ENCODE peak calls at places on chromosomes 3 and 15, in four cellular contexts. One of them, this sample, is unnamed. For H3K36me3, the result is how much of the 10 kb centered on the place peaks cover.

GRCh38 chr15:64813075-64813474 is 12.4 kb downstream of the PIF1 start:
- DNase-seq in fibroblast of lung: peak
- DNase-seq in aorta: no peak
- DNase-seq in upper lobe of right lung: no peak
- DNase-seq in this sample: peak

GRCh38 chr3:59406943-59407342 is 357.1 kb upstream of the CFAP20DC start:
- DNase-seq in upper lobe of right lung: no peak
- DNase-seq in fibroblast of lung: no peak
- DNase-seq in aorta: no peak
- DNase-seq in this sample: no peak

GRCh38 chr3:11910971-11911531 is 64.4 kb upstream of the TAMM41 start:
- DNase-seq in fibroblast of lung: peak
- DNase-seq in aorta: no peak
- DNase-seq in upper lobe of right lung: peak
- DNase-seq in this sample: no peak

GRCh38 chr3:107969994-107970896 is 120.6 kb downstream of the CD47 start:
- DNase-seq in upper lobe of right lung: no peak
- DNase-seq in aorta: peak
- DNase-seq in fibroblast of lung: peak
- DNase-seq in this sample: peak

GRCh38 chr3:20047940-20048339 is 7.7 kb downstream of the KAT2B start:
- DNase-seq in upper lobe of right lung: no peak
- DNase-seq in fibroblast of lung: no peak
- DNase-seq in aorta: no peak
- DNase-seq in this sample: no peak

GRCh38 chr3:149581681-149582349 is 76.0 kb downstream of the WWTR1 start:
- DNase-seq in fibroblast of lung: peak
- DNase-seq in aorta: peak
- DNase-seq in upper lobe of right lung: no peak
- DNase-seq in this sample: peak

GRCh38 chr3:66372681-66373350 is 128.0 kb downstream of the LRIG1 start:
- DNase-seq in upper lobe of right lung: no peak
- DNase-seq in aorta: no peak
- DNase-seq in fibroblast of lung: no peak
- DNase-seq in this sample: peak

GRCh38 chr15:89766357-89767311 is 9.5 kb upstream of the MESP2 start:
- DNase-seq in fibroblast of lung: no peak
- DNase-seq in aorta: no peak
- DNase-seq in upper lobe of right lung: no peak
- DNase-seq in this sample: peak

GRCh38 chr3:11154953-11155325 is 646 bp downstream of the HRH1 start:
- DNase-seq in aorta: no peak
- DNase-seq in upper lobe of right lung: no peak
- DNase-seq in fibroblast of lung: no peak
- DNase-seq in this sample: no peak

GRCh38 chr3:29619676-29620075 is 338.8 kb downstream of the RBMS3 start:
- DNase-seq in aorta: no peak
- DNase-seq in upper lobe of right lung: no peak
- DNase-seq in fibroblast of lung: no peak
- DNase-seq in this sample: no peak

GRCh38 chr15:100762289-100762688 is 117.3 kb upstream of the ALDH1A3 start:
- DNase-seq in upper lobe of right lung: peak
- DNase-seq in fibroblast of lung: no peak
- DNase-seq in aorta: no peak
- DNase-seq in this sample: no peak

GRCh38 chr3:115233021-115233420 is 85.9 kb upstream of the ZBTB20 start:
- DNase-seq in fibroblast of lung: no peak
- DNase-seq in upper lobe of right lung: no peak
- DNase-seq in aorta: no peak
- DNase-seq in this sample: no peak

GRCh38 chr3:47282424-47283192 is at the start of the genes KIF9 and KLHL18:
- DNase-seq in fibroblast of lung: peak
- DNase-seq in upper lobe of right lung: peak
- DNase-seq in aorta: peak
- DNase-seq in this sample: peak

GRCh38 chr15:85316244-85316934 is 64.0 kb upstream of the AKAP13 start:
- DNase-seq in aorta: no peak
- DNase-seq in fibroblast of lung: peak
- DNase-seq in upper lobe of right lung: no peak
- DNase-seq in this sample: no peak

DNA sequence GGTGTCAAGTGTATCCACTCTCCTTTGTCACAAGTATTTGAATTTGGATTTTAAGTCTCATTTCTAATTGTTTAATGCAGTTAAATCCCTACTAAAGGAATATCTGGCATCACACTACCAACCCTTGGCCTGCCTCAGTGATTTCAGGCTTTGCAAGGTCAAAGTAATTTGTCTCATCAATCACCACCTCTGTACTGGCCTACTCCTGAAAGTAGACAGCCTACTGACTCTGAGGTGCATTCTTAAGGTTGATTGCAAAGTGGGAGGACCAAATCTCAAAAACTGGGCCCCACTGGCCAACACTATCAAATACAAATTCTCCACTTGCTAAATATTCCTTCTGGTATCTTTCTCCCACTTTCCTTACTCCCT is 851 bp upstream of the TEX55 start:
- DNase-seq in aorta: no peak
- DNase-seq in fibroblast of lung: no peak
- DNase-seq in upper lobe of right lung: no peak
- DNase-seq in this sample: no peak
- H3K36me3 ChIP-seq in aorta: under half
- H3K36me3 ChIP-seq in fibroblast of lung: under half
- H3K36me3 ChIP-seq in upper lobe of right lung: under half
- H3K36me3 ChIP-seq in this sample: under half

GRCh38 chr3:51268132-51268531 is 117.0 kb upstream of the MANF start:
- DNase-seq in aorta: no peak
- DNase-seq in upper lobe of right lung: no peak
- DNase-seq in fibroblast of lung: no peak
- DNase-seq in this sample: no peak
- H3K36me3 ChIP-seq in aorta: under half
- H3K36me3 ChIP-seq in upper lobe of right lung: under half
- H3K36me3 ChIP-seq in fibroblast of lung: under half
- H3K36me3 ChIP-seq in this sample: under half

GRCh38 chr15:52144656-52145055 is 32.1 kb upstream of the BCL2L10 start:
- DNase-seq in upper lobe of right lung: no peak
- DNase-seq in aorta: no peak
- DNase-seq in fibroblast of lung: no peak
- DNase-seq in this sample: no peak
- H3K36me3 ChIP-seq in upper lobe of right lung: under half
- H3K36me3 ChIP-seq in aorta: under half
- H3K36me3 ChIP-seq in fibroblast of lung: under half
- H3K36me3 ChIP-seq in this sample: under half

GRCh38 chr3:113498221-113499005 is 16.5 kb downstream of the SPICE1 start:
- DNase-seq in upper lobe of right lung: no peak
- DNase-seq in aorta: no peak
- DNase-seq in fibroblast of lung: peak
- DNase-seq in this sample: no peak

GRCh38 chr3:113499081-113499480 is 15.9 kb downstream of the SPICE1 start:
- DNase-seq in upper lobe of right lung: no peak
- DNase-seq in aorta: no peak
- DNase-seq in fibroblast of lung: no peak
- DNase-seq in this sample: no peak

GRCh38 chr3:113496924-113497323 is 18.0 kb downstream of the SPICE1 start:
- DNase-seq in aorta: no peak
- DNase-seq in upper lobe of right lung: no peak
- DNase-seq in fibroblast of lung: peak
- DNase-seq in this sample: no peak

GRCh38 chr3:113505867-113506266 is 9.1 kb downstream of the SPICE1 start:
- DNase-seq in fibroblast of lung: no peak
- DNase-seq in upper lobe of right lung: no peak
- DNase-seq in aorta: no peak
- DNase-seq in this sample: no peak

GRCh38 chr3:113501597-113501996 is 13.4 kb downstream of the SPICE1 start:
- DNase-seq in upper lobe of right lung: no peak
- DNase-seq in aorta: no peak
- DNase-seq in fibroblast of lung: no peak
- DNase-seq in this sample: no peak
- H3K36me3 ChIP-seq in upper lobe of right lung: under half
- H3K36me3 ChIP-seq in aorta: under half
- H3K36me3 ChIP-seq in fibroblast of lung: under half
- H3K36me3 ChIP-seq in this sample: under half

GRCh38 chr3:98814799-98815450 is 51.8 kb downstream of the ST3GAL6 start:
- DNase-seq in aorta: no peak
- DNase-seq in fibroblast of lung: peak
- DNase-seq in upper lobe of right lung: no peak
- DNase-seq in this sample: no peak
- H3K36me3 ChIP-seq in aorta: under half
- H3K36me3 ChIP-seq in fibroblast of lung: under half
- H3K36me3 ChIP-seq in upper lobe of right lung: under half
- H3K36me3 ChIP-seq in this sample: under half

DNA sequence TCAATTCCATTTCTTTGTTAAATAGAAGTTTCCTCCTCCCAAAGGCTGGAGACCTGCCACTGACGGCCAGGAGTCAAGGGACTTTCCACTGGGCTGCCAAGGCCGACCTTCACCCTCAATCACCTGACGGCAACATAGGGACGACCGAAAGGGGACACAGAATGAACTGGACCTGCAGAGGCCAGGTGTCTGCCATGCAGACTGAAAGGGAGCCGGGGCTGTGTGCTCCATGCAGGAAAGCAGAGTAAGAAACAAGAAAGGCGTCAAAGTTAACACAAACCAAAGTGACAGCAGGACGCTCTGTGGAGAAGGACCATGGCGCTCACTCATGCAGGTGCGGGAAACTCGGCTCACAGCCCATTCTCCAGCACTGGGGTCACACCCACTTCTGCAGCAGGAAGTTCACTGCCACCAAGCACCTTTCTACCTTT is 26.1 kb downstream of the ZXDC start:
- DNase-seq in fibroblast of lung: no peak
- DNase-seq in aorta: no peak
- DNase-seq in upper lobe of right lung: peak
- DNase-seq in this sample: peak
- H3K36me3 ChIP-seq in fibroblast of lung: under half
- H3K36me3 ChIP-seq in aorta: under half
- H3K36me3 ChIP-seq in upper lobe of right lung: half or more
- H3K36me3 ChIP-seq in this sample: half or more

GRCh38 chr15:45670061-45670460 is 35.2 kb downstream of the SQOR start:
- DNase-seq in aorta: no peak
- DNase-seq in upper lobe of right lung: no peak
- DNase-seq in fibroblast of lung: peak
- DNase-seq in this sample: no peak
- H3K36me3 ChIP-seq in aorta: under half
- H3K36me3 ChIP-seq in upper lobe of right lung: half or more
- H3K36me3 ChIP-seq in fibroblast of lung: under half
- H3K36me3 ChIP-seq in this sample: under half

GRCh38 chr3:45716790-45717336 is 27.7 kb downstream of the SACM1L start:
- DNase-seq in upper lobe of right lung: no peak
- DNase-seq in fibroblast of lung: no peak
- DNase-seq in aorta: no peak
- DNase-seq in this sample: no peak
- H3K36me3 ChIP-seq in upper lobe of right lung: half or more
- H3K36me3 ChIP-seq in fibroblast of lung: under half
- H3K36me3 ChIP-seq in aorta: under half
- H3K36me3 ChIP-seq in this sample: half or more

DNA sequence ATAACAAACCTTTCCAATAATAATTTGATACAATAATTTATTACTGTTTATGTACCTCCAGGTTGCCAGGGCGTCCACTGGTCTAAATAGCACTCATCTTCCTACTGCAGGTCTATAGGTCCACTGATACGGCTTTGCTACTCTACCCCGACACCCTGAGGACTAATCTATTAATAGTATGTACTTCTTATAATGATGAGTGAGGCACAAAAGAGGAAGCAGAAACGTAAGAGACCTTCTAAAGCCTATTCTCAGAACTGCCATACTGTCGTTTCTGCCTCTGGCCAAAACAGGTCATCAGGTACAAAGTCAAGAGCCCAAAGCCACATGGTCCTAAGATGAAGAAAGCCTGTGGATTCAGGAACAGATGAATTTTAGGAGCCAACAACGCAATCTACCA is 163.2 kb upstream of the GRM7 start:
- DNase-seq in aorta: no peak
- DNase-seq in upper lobe of right lung: no peak
- DNase-seq in fibroblast of lung: no peak
- DNase-seq in this sample: no peak
- H3K36me3 ChIP-seq in aorta: under half
- H3K36me3 ChIP-seq in upper lobe of right lung: under half
- H3K36me3 ChIP-seq in fibroblast of lung: under half
- H3K36me3 ChIP-seq in this sample: under half

DNA sequence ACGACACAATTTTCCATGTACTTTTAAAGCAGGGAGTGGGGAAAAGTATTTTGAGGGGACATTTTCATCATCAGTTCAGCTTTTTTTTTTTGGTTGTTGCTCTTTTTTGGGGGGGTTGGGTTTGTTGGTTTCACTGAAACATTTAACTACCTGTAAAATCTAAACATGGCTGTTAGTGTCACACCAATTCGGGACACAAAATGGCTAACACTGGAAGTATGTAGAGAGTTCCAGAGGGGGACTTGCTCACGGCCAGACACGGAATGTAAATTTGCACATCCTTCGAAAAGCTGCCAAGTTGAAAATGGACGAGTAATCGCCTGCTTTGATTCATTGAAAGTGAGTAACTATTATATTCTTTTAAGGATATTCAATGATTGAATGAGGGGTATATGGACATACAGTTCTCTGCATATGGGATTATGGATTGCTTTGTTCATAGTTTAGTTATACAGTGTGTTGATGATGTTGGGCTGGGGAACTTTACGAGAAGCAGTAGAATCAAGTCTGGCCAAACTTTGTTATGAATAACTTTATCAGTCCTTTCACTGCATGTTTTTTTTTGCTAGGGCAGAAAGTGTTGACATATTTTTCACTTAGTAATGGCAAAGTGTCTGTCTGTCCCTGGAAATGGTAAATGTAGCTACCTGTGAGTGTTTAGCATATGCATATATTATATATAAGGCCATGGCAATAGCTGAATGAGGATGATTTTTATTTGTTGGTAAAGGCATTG is 31.5 kb downstream of the MBNL1 start:
- DNase-seq in aorta: no peak
- DNase-seq in fibroblast of lung: no peak
- DNase-seq in upper lobe of right lung: no peak
- DNase-seq in this sample: no peak
- H3K36me3 ChIP-seq in aorta: under half
- H3K36me3 ChIP-seq in fibroblast of lung: under half
- H3K36me3 ChIP-seq in upper lobe of right lung: under half
- H3K36me3 ChIP-seq in this sample: under half

This sample was measured in heart left ventricle.